ENCODE peak calls at places on chromosomes 13 and 19, in five cellular contexts. One of them, this sample, is unnamed.

GRCh38 chr19:34504809-34505291 is 23.3 kb downstream of the WTIP start:
- DNase-seq in ascending aorta: peak; percentile 62
- DNase-seq in AG04449: no peak
- DNase-seq in colonic mucosa: no peak
- DNase-seq in psoas muscle: no peak
- DNase-seq in this sample: no peak

GRCh38 chr19:29596885-29597525 is 9.1 kb upstream of the POP4 start:
- DNase-seq in ascending aorta: peak; percentile 42
- DNase-seq in psoas muscle: no peak
- DNase-seq in AG04449: no peak
- DNase-seq in colonic mucosa: no peak
- DNase-seq in this sample: no peak

GRCh38 chr19:33395561-33396550 is 22.3 kb downstream of the CEBPG start:
- DNase-seq in AG04449: no peak
- DNase-seq in ascending aorta: no peak
- DNase-seq in psoas muscle: peak; percentile 71
- DNase-seq in colonic mucosa: no peak
- DNase-seq in this sample: no peak

GRCh38 chr19:33215438-33216197 is 10.0 kb downstream of the SLC7A10 start:
- DNase-seq in AG04449: no peak
- DNase-seq in colonic mucosa: no peak
- DNase-seq in ascending aorta: no peak
- DNase-seq in psoas muscle: no peak
- DNase-seq in this sample: no peak

GRCh38 chr19:41263042-41263849 is 926 bp upstream of the HNRNPUL1 start:
- DNase-seq in AG04449: peak; percentile 16
- DNase-seq in colonic mucosa: peak; percentile 79
- DNase-seq in psoas muscle: peak; percentile 64
- DNase-seq in ascending aorta: peak; percentile 89
- DNase-seq in this sample: peak; percentile 86

GRCh38 chr13:34926513-34926912 is 15.6 kb upstream of the NBEA start:
- DNase-seq in psoas muscle: no peak
- DNase-seq in AG04449: no peak
- DNase-seq in colonic mucosa: no peak
- DNase-seq in ascending aorta: no peak
- DNase-seq in this sample: no peak

GRCh38 chr13:60645552-60646138 is 248.6 kb downstream of the TDRD3 start:
- DNase-seq in AG04449: no peak
- DNase-seq in ascending aorta: no peak
- DNase-seq in psoas muscle: no peak
- DNase-seq in colonic mucosa: no peak
- DNase-seq in this sample: no peak

GRCh38 chr19:11530432-11530831 is 1.5 kb upstream of the ECSIT start:
- DNase-seq in AG04449: no peak
- DNase-seq in ascending aorta: peak; percentile 83
- DNase-seq in psoas muscle: peak; percentile 70
- DNase-seq in colonic mucosa: peak; percentile 79
- DNase-seq in this sample: no peak

GRCh38 chr19:35231956-35232746 is 3.6 kb upstream of the FAM187B start:
- DNase-seq in ascending aorta: no peak
- DNase-seq in AG04449: no peak
- DNase-seq in psoas muscle: no peak
- DNase-seq in colonic mucosa: no peak
- DNase-seq in this sample: no peak

GRCh38 chr19:2221918-2222317 is 14.2 kb downstream of the PLEKHJ1 start:
- DNase-seq in ascending aorta: no peak
- DNase-seq in psoas muscle: no peak
- DNase-seq in AG04449: no peak
- DNase-seq in colonic mucosa: no peak
- DNase-seq in this sample: no peak

GRCh38 chr13:57740719-57741118 is 109.2 kb downstream of the PCDH17 start:
- DNase-seq in colonic mucosa: no peak
- DNase-seq in AG04449: no peak
- DNase-seq in psoas muscle: no peak
- DNase-seq in ascending aorta: no peak
- DNase-seq in this sample: no peak

GRCh38 chr13:78978381-78978998 is 319.5 kb upstream of the OBI1 start:
- DNase-seq in psoas muscle: no peak
- DNase-seq in ascending aorta: no peak
- DNase-seq in AG04449: peak; percentile 7
- DNase-seq in colonic mucosa: peak; percentile 43
- DNase-seq in this sample: no peak

GRCh38 chr19:8392017-8392591 is 1.9 kb downstream of the RAB11B start:
- DNase-seq in psoas muscle: peak; percentile 53
- DNase-seq in colonic mucosa: no peak
- DNase-seq in ascending aorta: no peak
- DNase-seq in AG04449: no peak
- DNase-seq in this sample: no peak

GRCh38 chr13:49814551-49815270 is 22.2 kb upstream of the KPNA3 start:
- DNase-seq in psoas muscle: no peak
- DNase-seq in ascending aorta: no peak
- DNase-seq in AG04449: no peak
- DNase-seq in colonic mucosa: no peak
- DNase-seq in this sample: no peak

GRCh38 chr13:49821216-49821820 is 28.8 kb upstream of the KPNA3 start:
- DNase-seq in psoas muscle: no peak
- DNase-seq in colonic mucosa: no peak
- DNase-seq in AG04449: no peak
- DNase-seq in ascending aorta: no peak
- DNase-seq in this sample: no peak

GRCh38 chr13:49820591-49821215 is 28.2 kb upstream of the KPNA3 start:
- DNase-seq in AG04449: no peak
- DNase-seq in ascending aorta: no peak
- DNase-seq in colonic mucosa: no peak
- DNase-seq in psoas muscle: no peak
- DNase-seq in this sample: no peak
- H3K4me3 ChIP-seq in AG04449: no peak overlapping the region
- H3K4me3 ChIP-seq in ascending aorta: no peak overlapping the region
- H3K4me3 ChIP-seq in colonic mucosa: no peak overlapping the region
- H3K4me3 ChIP-seq in psoas muscle: no peak overlapping the region
- H3K4me3 ChIP-seq in this sample: no peak overlapping the region

GRCh38 chr19:50258918-50259372 is 55.5 kb downstream of the MYH14 start:
- DNase-seq in AG04449: no peak
- DNase-seq in ascending aorta: no peak
- DNase-seq in colonic mucosa: peak; percentile 34
- DNase-seq in psoas muscle: peak; percentile 32
- DNase-seq in this sample: no peak

GRCh38 chr19:50257141-50257540 is 53.7 kb downstream of the MYH14 start:
- DNase-seq in psoas muscle: no peak
- DNase-seq in AG04449: no peak
- DNase-seq in ascending aorta: no peak
- DNase-seq in colonic mucosa: no peak
- DNase-seq in this sample: no peak

GRCh38 chr19:50252887-50253268 is 49.5 kb downstream of the MYH14 start:
- DNase-seq in ascending aorta: no peak
- DNase-seq in AG04449: no peak
- DNase-seq in colonic mucosa: no peak
- DNase-seq in psoas muscle: no peak
- DNase-seq in this sample: no peak

GRCh38 chr19:50252111-50252886 is 48.9 kb downstream of the MYH14 start:
- DNase-seq in AG04449: no peak
- DNase-seq in ascending aorta: no peak
- DNase-seq in psoas muscle: no peak
- DNase-seq in colonic mucosa: peak; percentile 35
- DNase-seq in this sample: no peak

DNA sequence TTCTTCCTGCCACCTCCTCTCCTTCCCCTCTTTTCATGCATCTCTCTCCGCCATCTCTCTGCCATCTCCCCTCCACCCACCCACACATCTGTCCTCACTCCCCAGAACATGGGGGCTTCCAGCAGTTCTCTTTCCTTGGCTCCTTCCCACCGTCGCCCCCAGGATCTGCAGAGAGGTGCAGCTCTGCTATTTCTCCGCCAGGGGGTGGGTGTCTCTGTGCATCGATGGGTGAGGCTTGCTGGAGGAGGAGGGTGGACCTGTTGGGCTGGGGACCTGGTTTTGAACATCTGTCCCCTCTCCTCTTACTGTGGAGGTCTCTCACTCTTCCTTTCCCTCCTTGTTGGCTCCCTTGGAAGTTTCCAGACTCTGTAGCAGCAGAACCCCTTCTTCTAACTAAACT is 51.7 kb downstream of the MYH14 start:
- DNase-seq in ascending aorta: no peak
- DNase-seq in AG04449: no peak
- DNase-seq in colonic mucosa: no peak
- DNase-seq in psoas muscle: no peak
- DNase-seq in this sample: no peak
- TF ChIP-seq CTCF in ascending aorta: no peak
- TF ChIP-seq CTCF in AG04449: no peak
- TF ChIP-seq CTCF in colonic mucosa: no peak
- TF ChIP-seq CTCF in psoas muscle: no peak
- TF ChIP-seq CTCF in this sample: no peak

GRCh38 chr13:45415112-45415511 is 3.1 kb downstream of the SLC25A30 start:
- DNase-seq in ascending aorta: no peak
- DNase-seq in psoas muscle: no peak
- DNase-seq in colonic mucosa: no peak
- DNase-seq in AG04449: no peak
- DNase-seq in this sample: no peak
- H3K4me3 ChIP-seq in ascending aorta: peak overlapping the region; percentile 61
- H3K4me3 ChIP-seq in psoas muscle: peak overlapping the region; percentile 58
- H3K4me3 ChIP-seq in colonic mucosa: no peak overlapping the region
- H3K4me3 ChIP-seq in AG04449: no peak overlapping the region
- H3K4me3 ChIP-seq in this sample: peak overlapping the region; percentile 25

GRCh38 chr13:74575729-74576125 is 441.5 kb upstream of the KLF12 start:
- DNase-seq in colonic mucosa: peak; percentile 34
- DNase-seq in AG04449: no peak
- DNase-seq in ascending aorta: peak; percentile 82
- DNase-seq in psoas muscle: peak; percentile 68
- DNase-seq in this sample: peak; percentile 77

GRCh38 chr13:74571811-74572210 is 437.6 kb upstream of the KLF12 start:
- DNase-seq in AG04449: no peak
- DNase-seq in colonic mucosa: no peak
- DNase-seq in psoas muscle: no peak
- DNase-seq in ascending aorta: no peak
- DNase-seq in this sample: no peak

GRCh38 chr13:74574964-74575728 is 440.9 kb upstream of the KLF12 start:
- DNase-seq in colonic mucosa: no peak
- DNase-seq in AG04449: no peak
- DNase-seq in psoas muscle: no peak
- DNase-seq in ascending aorta: no peak
- DNase-seq in this sample: no peak

GRCh38 chr13:74570834-74571233 is 436.6 kb upstream of the KLF12 start:
- DNase-seq in psoas muscle: no peak
- DNase-seq in ascending aorta: no peak
- DNase-seq in AG04449: no peak
- DNase-seq in colonic mucosa: no peak
- DNase-seq in this sample: no peak

GRCh38 chr13:74573654-74574053 is 439.4 kb upstream of the KLF12 start:
- DNase-seq in ascending aorta: no peak
- DNase-seq in AG04449: no peak
- DNase-seq in psoas muscle: no peak
- DNase-seq in colonic mucosa: no peak
- DNase-seq in this sample: no peak
- TF ChIP-seq CTCF in ascending aorta: peak; percentile 4
- TF ChIP-seq CTCF in AG04449: peak; percentile 2
- TF ChIP-seq CTCF in psoas muscle: no peak
- TF ChIP-seq CTCF in colonic mucosa: no peak
- TF ChIP-seq CTCF in this sample: no peak

GRCh38 chr19:46849610-46850009 is 1.0 kb downstream of the AP2S1 start:
- DNase-seq in psoas muscle: no peak
- DNase-seq in AG04449: no peak
- DNase-seq in colonic mucosa: no peak
- DNase-seq in ascending aorta: no peak
- DNase-seq in this sample: no peak
- H3K4me3 ChIP-seq in psoas muscle: peak overlapping the region; percentile 75
- H3K4me3 ChIP-seq in AG04449: peak overlapping the region; percentile 96
- H3K4me3 ChIP-seq in colonic mucosa: peak overlapping the region; percentile 73
- H3K4me3 ChIP-seq in ascending aorta: peak overlapping the region; percentile 81
- H3K4me3 ChIP-seq in this sample: peak overlapping the region; percentile 88

DNA sequence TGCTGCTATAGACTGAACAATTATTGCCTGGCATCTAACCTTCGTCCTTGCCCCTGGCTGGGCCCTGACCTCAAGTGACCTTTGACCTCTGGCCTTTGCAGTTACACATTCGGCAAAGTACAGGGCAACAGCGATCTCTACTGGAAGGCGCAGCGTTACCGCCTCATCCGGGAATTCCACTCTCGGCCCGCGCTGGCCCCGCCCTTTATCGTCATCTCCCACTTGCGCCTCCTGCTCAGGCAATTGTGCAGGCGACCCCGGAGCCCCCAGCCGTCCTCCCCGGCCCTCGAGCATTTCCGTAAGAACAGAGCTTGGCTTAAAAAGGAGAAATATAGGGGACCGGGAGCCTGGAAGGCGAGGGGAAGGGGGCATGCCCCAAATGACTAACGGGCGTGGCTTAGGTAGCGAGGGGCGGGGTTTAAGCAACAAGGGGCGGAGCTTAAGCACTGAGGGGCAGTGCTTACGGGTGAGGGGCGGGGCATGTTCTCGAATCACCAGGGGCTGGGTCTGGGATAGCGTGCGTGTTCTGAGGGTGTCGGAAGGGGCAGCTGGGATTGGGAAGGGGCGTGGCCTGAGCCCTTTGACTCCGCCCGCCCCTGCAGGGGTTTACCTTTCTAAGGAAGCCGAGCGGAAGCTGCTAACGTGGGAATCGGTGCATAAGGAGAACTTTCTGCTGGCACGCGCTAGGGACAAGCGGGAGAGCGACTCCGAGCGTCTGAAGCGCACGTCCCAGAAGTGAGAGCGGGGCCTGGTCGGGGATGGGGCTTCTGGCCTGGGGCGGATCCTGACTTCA is 52.7 kb downstream of the TRPM4 start:
- DNase-seq in psoas muscle: no peak
- DNase-seq in AG04449: no peak
- DNase-seq in colonic mucosa: peak; percentile 35
- DNase-seq in ascending aorta: no peak
- DNase-seq in this sample: no peak
- TF ChIP-seq CTCF in psoas muscle: no peak
- TF ChIP-seq CTCF in AG04449: no peak
- TF ChIP-seq CTCF in colonic mucosa: no peak
- TF ChIP-seq CTCF in ascending aorta: no peak
- TF ChIP-seq CTCF in this sample: no peak

This sample was measured in suprapubic skin.